ENCODE peak calls at places on chromosomes 5 and 9, in eight cellular contexts. J is T-helper 2 cell, F is neural crest cell, P is left ventricle myocardium superior, U is choroid plexus epithelial cell, N is dorsolateral prefrontal cortex, E is T-helper 9 cell, B is stomach. X is an unnamed sample.
A peak's percentile ranks its signal among the peaks of the same experiment; 100 is the strongest.

GRCh38 chr5:115813719-115814118 is 2.7 kb downstream of the CDO1 start:
- DNase-seq in N (no peak), B (no peak), J (no peak), P (no peak), E (no peak), F (no peak), U (no peak), X (no peak)

GRCh38 chr5:65084774-65085173 is 316.0 kb downstream of the CWC27 start:
- DNase-seq in P (no peak), F (no peak), B (no peak), U (no peak), E (no peak), N (no peak), J (no peak), X (no peak)

GRCh38 chr5:157387683-157388093 is 72.3 kb upstream of the NIPAL4 start:
- DNase-seq in P (no peak), J (no peak), F (no peak), E (no peak), U (peak; percentile 77), N (peak; percentile 65), B (no peak), X (peak; percentile 26)

GRCh38 chr9:121271368-121272351 is 3.7 kb downstream of the GSN start:
- DNase-seq in P (peak; percentile 72), N (peak; percentile 30), U (peak; percentile 83), E (no peak), B (no peak), F (no peak), J (no peak), X (peak; percentile 41)

GRCh38 chr5:68430282-68430681 is 214.7 kb downstream of the PIK3R1 start:
- DNase-seq in J (no peak), N (no peak), B (no peak), E (no peak), P (no peak), F (no peak), U (no peak), X (no peak)

GRCh38 chr9:122904466-122904822 is 715 bp downstream of the RC3H2 start:
- DNase-seq in F (peak; percentile 46), U (peak; percentile 28), J (no peak), N (no peak), E (no peak), B (peak; percentile 41), P (no peak), X (no peak)

GRCh38 chr5:179294891-179295777 is 50.1 kb downstream of the ADAMTS2 start:
- DNase-seq in U (no peak), E (no peak), P (no peak), N (no peak), F (no peak), J (no peak), B (no peak), X (no peak)

GRCh38 chr5:154444559-154445421 is 1.0 kb upstream of the SAP30L start:
- DNase-seq in F (peak; percentile 8), N (no peak), U (no peak), J (no peak), B (no peak), E (peak; percentile 3), P (peak; percentile 33), X (no peak)

GRCh38 chr5:92145852-92146251 is 762.7 kb upstream of the ARRDC3 start:
- DNase-seq in U (no peak), F (no peak), J (no peak), P (no peak), N (no peak), E (no peak), B (no peak), X (no peak)

GRCh38 chr5:168353216-168353957 is 61.9 kb downstream of the WWC1 start:
- DNase-seq in N (no peak), P (no peak), J (no peak), U (peak; percentile 25), E (no peak), F (no peak), B (peak; percentile 84), X (no peak)